ENCODE peak calls at places on chromosomes 5 and 9, in five cellular contexts. U is activated CD4-positive, alpha-beta T cell treated with anti-CD3 and anti-CD28 coated beads, Interleukin-2, amount 10 ng/mL, durations not matched to agents 7 days and 5 days; Y is ELR; A is LoVo; C is GM10248. G is an unnamed sample.

GRCh38 chr9:16352791-16353401 is 517.6 kb downstream of the BNC2 start:
- DNase-seq in U (no peak), Y (peak), A (no peak), C (no peak), G (no peak)

GRCh38 chr9:36113999-36114398 is 22.5 kb upstream of the GLIPR2 start:
- DNase-seq in U (no peak), Y (no peak), A (no peak), C (no peak), G (no peak)

GRCh38 chr9:2709645-2710101 is 7.6 kb upstream of the KCNV2 start:
- DNase-seq in U (no peak), Y (no peak), A (no peak), C (no peak), G (no peak)

GRCh38 chr9:113511856-113512761 is 48.6 kb downstream of the RGS3 start:
- DNase-seq in U (peak), Y (peak), A (no peak), C (peak), G (no peak)

GRCh38 chr5:155125696-155126095 is 112.1 kb downstream of the KIF4B start:
- DNase-seq in U (no peak), Y (no peak), A (no peak), C (no peak), G (no peak)

GRCh38 chr9:16131269-16131668 is 578.4 kb downstream of the CCDC171 start:
- DNase-seq in U (no peak), Y (peak), A (no peak), C (no peak), G (no peak)

GRCh38 chr5:131262953-131263541 is 806 bp upstream of the CDC42SE2 start:
- DNase-seq in U (peak), Y (peak), A (no peak), C (no peak), G (no peak)

GRCh38 chr5:35172526-35172925 is 57.8 kb downstream of the PRLR start:
- DNase-seq in U (no peak), Y (no peak), A (peak), C (no peak), G (no peak)

GRCh38 chr5:172919525-172920446 is 39.4 kb upstream of the RPL26L1 start:
- DNase-seq in U (no peak), Y (no peak), A (no peak), C (no peak), G (no peak)

GRCh38 chr5:139461698-139462097 is 845 bp downstream of the ECSCR start:
- DNase-seq in U (no peak), Y (peak), A (no peak), C (no peak), G (no peak)

GRCh38 chr5:141524604-141525597 is 36.0 kb downstream of the PCDHGC5 start:
- DNase-seq in U (peak), Y (peak), A (peak), C (peak), G (peak)

GRCh38 chr5:122471031-122471751 is 159.2 kb downstream of the SNCAIP start:
- DNase-seq in U (no peak), Y (no peak), A (no peak), C (no peak), G (no peak)

GRCh38 chr9:132673355-132673754 is 3.1 kb downstream of the GTF3C4 start:
- DNase-seq in U (peak), Y (peak), A (no peak), C (no peak), G (peak)

GRCh38 chr9:114366334-114367128 is 21.3 kb downstream of the AKNA start:
- DNase-seq in U (peak), Y (peak), A (no peak), C (peak), G (no peak)

GRCh38 chr9:29969856-29970647 is 2396.8 kb upstream of the C9orf72 start:
- DNase-seq in U (no peak), Y (no peak), A (no peak), C (no peak), G (no peak)

GRCh38 chr5:147168578-147169327 is 66.1 kb upstream of the STK32A start:
- DNase-seq in U (no peak), Y (peak), A (no peak), C (no peak), G (no peak)

GRCh38 chr5:129094924-129095797 is 612 bp downstream of the ISOC1 start:
- DNase-seq in U (peak), Y (peak), A (peak), C (peak), G (peak)

GRCh38 chr9:120708526-120709224 is 5.6 kb downstream of the MEGF9 start:
- DNase-seq in U (no peak), Y (peak), A (no peak), C (no peak), G (no peak)

GRCh38 chr9:12705738-12706391 is 12.7 kb downstream of the TYRP1 start:
- DNase-seq in U (no peak), Y (no peak), A (no peak), C (no peak), G (no peak)

GRCh38 chr5:172830876-172831662 is 3.0 kb upstream of the ERGIC1 start:
- DNase-seq in U (no peak), Y (peak), A (no peak), C (no peak), G (no peak)

GRCh38 chr5:39426136-39426535 is 1.4 kb upstream of the DAB2 start:
- DNase-seq in U (no peak), Y (no peak), A (no peak), C (no peak), G (no peak)

GRCh38 chr9:95504053-95504963 is 12.5 kb downstream of the PTCH1 start:
- DNase-seq in U (no peak), Y (peak), A (no peak), C (no peak), G (peak)

GRCh38 chr5:78653969-78654368 is 5.4 kb upstream of the LHFPL2 start:
- DNase-seq in U (no peak), Y (peak), A (no peak), C (no peak), G (no peak)

GRCh38 chr5:135033026-135033861 is 784 bp downstream of the PITX1 start:
- DNase-seq in U (peak), Y (peak), A (peak), C (no peak), G (no peak)